ENCODE peak calls at places on chromosomes 4 and X, in four cellular contexts. F is progenitor cell of endocrine pancreas, T is lower leg skin, A is B cell. V is an unnamed sample.

GRCh38 chrX:138018145-138018799 is 452.3 kb downstream of the ZIC3 start:
- DNase-seq in F (no peak), T (peak), A (no peak), V (no peak)

GRCh38 chr4:76990288-76991080 is 40.9 kb downstream of the SEPTIN11 start:
- DNase-seq in F (no peak), T (no peak), A (no peak), V (no peak)

GRCh38 chr4:76563804-76564468 is 128.9 kb downstream of the SHROOM3 start:
- DNase-seq in F (no peak), T (no peak), A (no peak), V (no peak)

GRCh38 chr4:88655226-88655625 is 42.4 kb downstream of the NAP1L5 start:
- DNase-seq in F (no peak), T (no peak), A (no peak), V (no peak)

GRCh38 chrX:1597345-1598020 is 6.1 kb downstream of the AKAP17A start:
- DNase-seq in F (no peak), T (no peak), A (no peak), V (no peak)

GRCh38 chr4:119207051-119207450 is 5.5 kb upstream of the USP53 start:
- DNase-seq in F (no peak), T (no peak), A (no peak), V (no peak)

GRCh38 chr4:40183615-40184411 is 13.0 kb upstream of the RHOH start:
- DNase-seq in F (no peak), T (no peak), A (peak), V (no peak)

GRCh38 chr4:97587912-97588311 is 555.4 kb downstream of the STPG2 start:
- DNase-seq in F (no peak), T (no peak), A (no peak), V (no peak)

GRCh38 chrX:109732319-109732779 is 708 bp downstream of the ACSL4 start:
- DNase-seq in F (no peak), T (no peak), A (peak), V (no peak)

GRCh38 chr4:128513664-128514484 is 226.3 kb upstream of the PGRMC2 start:
- DNase-seq in F (no peak), T (no peak), A (no peak), V (no peak)

GRCh38 chrX:72180539-72180938 is 1.0 kb upstream of the PIN4 start:
- DNase-seq in F (no peak), T (no peak), A (no peak), V (no peak)

GRCh38 chr4:80489798-80490197 is 154.3 kb downstream of the CFAP299 start:
- DNase-seq in F (no peak), T (no peak), A (no peak), V (no peak)

GRCh38 chr4:138035781-138036258 is 206.3 kb downstream of the SLC7A11 start:
- DNase-seq in F (no peak), T (no peak), A (peak), V (no peak)

GRCh38 chr4:153639556-153640475 is 44.3 kb upstream of the TLR2 start:
- DNase-seq in F (no peak), T (no peak), A (no peak), V (no peak)

GRCh38 chr4:94826206-94826605 is 68.5 kb downstream of the BMPR1B start:
- DNase-seq in F (no peak), T (no peak), A (no peak), V (no peak)

GRCh38 chr4:28225005-28225404 is 1364.4 kb downstream of the STIM2 start:
- DNase-seq in F (peak), T (no peak), A (no peak), V (no peak)

GRCh38 chr4:123127218-123127617 is 204.8 kb upstream of the NUDT6 start:
- DNase-seq in F (no peak), T (no peak), A (no peak), V (no peak)

GRCh38 chrX:136551410-136551809 is 19.4 kb downstream of the VGLL1 start:
- DNase-seq in F (no peak), T (no peak), A (no peak), V (no peak)

GRCh38 chrX:97016106-97016505 is 132.4 kb downstream of the RPA4 start:
- DNase-seq in F (no peak), T (no peak), A (no peak), V (no peak)

GRCh38 chr4:78749972-78750727 is 26.0 kb upstream of the BMP2K start:
- DNase-seq in F (no peak), T (no peak), A (peak), V (no peak)

GRCh38 chr4:2289955-2290333 is 28.0 kb upstream of the MXD4 start:
- DNase-seq in F (no peak), T (no peak), A (no peak), V (no peak)

GRCh38 chr4:107719211-107719926 is 665 bp downstream of the PAPSS1 start:
- DNase-seq in F (no peak), T (peak), A (no peak), V (no peak)

GRCh38 chr4:71210831-71211230 is 128.0 kb upstream of the SLC4A4 start:
- DNase-seq in F (no peak), T (no peak), A (no peak), V (no peak)

GRCh38 chr4:7806080-7806630 is 133.5 kb downstream of the AFAP1 start:
- DNase-seq in F (no peak), T (no peak), A (no peak), V (peak)

GRCh38 chr4:69910016-69910782 is 20.7 kb upstream of the CSN1S1 start:
- DNase-seq in F (no peak), T (no peak), A (no peak), V (no peak)

GRCh38 chr4:146333895-146334262 is 119.5 kb downstream of the REELD1 start:
- DNase-seq in F (no peak), T (no peak), A (no peak), V (no peak)

GRCh38 chrX:24983931-24984330 is 31.8 kb downstream of the ARX start:
- DNase-seq in F (no peak), T (no peak), A (no peak), V (no peak)

GRCh38 chrX:123731987-123732678 is 719 bp downstream of the THOC2 start:
- DNase-seq in F (no peak), T (no peak), A (no peak), V (peak)

GRCh38 chr4:101599620-101600019 is 190.9 kb upstream of the BANK1 start:
- DNase-seq in F (no peak), T (no peak), A (no peak), V (no peak)

GRCh38 chrX:136635235-136635634 is 12.7 kb upstream of the CD40LG start:
- DNase-seq in F (no peak), T (no peak), A (no peak), V (no peak)

GRCh38 chr4:102501176-102501634 is at the start of gene NFKB1:
- DNase-seq in F (no peak), T (peak), A (peak), V (peak)

GRCh38 chr4:185779520-185779919 is 32.5 kb downstream of the SORBS2 start:
- DNase-seq in F (no peak), T (no peak), A (no peak), V (no peak)

GRCh38 chr4:146124023-146124680 is 51.4 kb upstream of the LSM6 start:
- DNase-seq in F (no peak), T (no peak), A (peak), V (no peak)

GRCh38 chrX:19827088-19827487 is 60.3 kb downstream of the SH3KBP1 start:
- DNase-seq in F (no peak), T (no peak), A (no peak), V (no peak)

GRCh38 chrX:13938053-13938765 is 91.5 kb downstream of the GEMIN8 start:
- DNase-seq in F (peak), T (no peak), A (peak), V (peak)

GRCh38 chr4:108839333-108839732 is 76.5 kb upstream of the ETNPPL start:
- DNase-seq in F (no peak), T (no peak), A (no peak), V (no peak)

GRCh38 chr4:8342651-8343050 is 73.1 kb downstream of the HTRA3 start:
- DNase-seq in F (no peak), T (no peak), A (no peak), V (peak)

GRCh38 chr4:1899149-1900086 is 28.2 kb downstream of the NSD2 start:
- DNase-seq in F (peak), T (peak), A (peak), V (peak)

GRCh38 chrX:119729408-119730201 is 28.8 kb upstream of the SOWAHD start:
- DNase-seq in F (peak), T (peak), A (peak), V (peak)

GRCh38 chr4:3515646-3516045 is 16.6 kb downstream of the LRPAP1 start:
- DNase-seq in F (no peak), T (no peak), A (no peak), V (no peak)

GRCh38 chr4:3516061-3516835 is 16.0 kb downstream of the LRPAP1 start:
- DNase-seq in F (no peak), T (no peak), A (no peak), V (no peak)

GRCh38 chr4:3514221-3514780 is 17.9 kb downstream of the LRPAP1 start:
- DNase-seq in F (no peak), T (no peak), A (no peak), V (no peak)

GRCh38 chr4:3513807-3514206 is 18.4 kb downstream of the LRPAP1 start:
- DNase-seq in F (no peak), T (no peak), A (no peak), V (no peak)

GRCh38 chr4:3514806-3515421 is 17.3 kb downstream of the LRPAP1 start:
- DNase-seq in F (no peak), T (no peak), A (no peak), V (no peak)
- TF ChIP-seq CTCF in F (peak), T (no peak), A (peak), V (peak)

GRCh38 chr4:184669251-184669650 is 19.7 kb downstream of the PRIMPOL start:
- DNase-seq in F (no peak), T (no peak), A (no peak), V (no peak)
- TF ChIP-seq CTCF in F (no peak), T (no peak), A (no peak), V (no peak)

GRCh38 chr4:83054928-83055327 is 19.9 kb downstream of the COPS4 start:
- DNase-seq in F (no peak), T (no peak), A (peak), V (no peak)
- TF ChIP-seq CTCF in F (peak), T (no peak), A (peak), V (peak)

GRCh38 chrX:118627084-118627758 is 100.2 kb upstream of the IL13RA1 start:
- DNase-seq in F (no peak), T (no peak), A (no peak), V (no peak)
- TF ChIP-seq CTCF in F (peak), T (no peak), A (no peak), V (peak)

DNA sequence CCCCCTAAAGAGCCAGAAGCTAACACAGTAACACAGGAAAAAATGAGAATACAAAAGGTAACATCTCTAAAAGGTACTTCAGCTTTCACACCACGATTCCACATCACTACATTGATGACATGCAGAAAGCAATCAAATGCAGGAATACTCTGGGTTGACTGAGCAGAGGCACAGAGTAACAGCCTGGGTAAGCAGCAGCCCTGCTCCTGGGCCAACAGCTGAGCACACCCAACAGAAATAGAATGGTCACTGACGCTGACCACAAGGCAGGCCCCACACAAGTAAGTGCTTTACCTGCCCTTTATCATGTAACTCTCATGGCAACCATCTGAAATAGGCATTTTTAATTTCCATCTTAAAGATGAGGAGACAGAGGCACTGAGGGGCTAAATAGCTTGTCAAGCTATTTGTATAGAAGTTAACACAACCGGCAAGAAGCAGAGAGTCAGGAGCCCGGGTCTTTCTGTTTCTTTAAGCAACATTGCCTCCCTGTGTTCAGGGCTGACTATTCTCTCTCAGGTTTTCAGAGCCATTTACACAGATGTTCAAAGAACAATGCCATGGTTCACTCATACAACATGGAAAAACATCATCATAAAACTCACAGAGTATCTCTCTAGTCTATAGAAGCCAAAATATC is 168.9 kb downstream of the ZNF674 start:
- DNase-seq in F (no peak), T (peak), A (no peak), V (no peak)
- TF ChIP-seq CTCF in F (peak), T (no peak), A (no peak), V (peak)

DNA sequence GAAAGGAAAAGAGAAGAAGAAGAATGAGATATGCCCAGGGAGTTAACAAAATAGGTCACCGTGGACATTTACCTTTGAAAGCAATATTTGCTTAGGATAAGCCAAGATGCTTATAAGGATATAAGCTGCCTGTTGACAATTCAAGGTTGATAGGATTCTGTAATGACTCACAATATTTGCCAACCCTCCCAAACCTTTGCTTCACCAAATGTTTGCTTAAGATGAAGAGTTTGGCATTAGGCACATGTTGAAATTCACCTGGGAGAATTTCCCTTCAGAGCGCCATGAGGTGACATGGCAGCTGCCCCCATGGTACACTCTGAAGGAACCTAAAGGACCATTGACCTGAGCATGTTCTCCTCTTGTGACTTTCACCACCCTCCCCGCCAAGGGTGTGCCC is 4.6 kb downstream of the PALLD start:
- DNase-seq in F (no peak), T (no peak), A (no peak), V (no peak)
- TF ChIP-seq CTCF in F (no peak), T (no peak), A (no peak), V (no peak)